ENCODE peak calls at places on chromosomes 6 and 20, in seven cellular contexts. E is OCI-LY7, G is esophagus squamous epithelium, K is heart left ventricle, V is lower lobe of right lung, N is neural progenitor cell, W is pancreas. P is an unnamed sample. For H3K9me3, the result is how much of the 10 kb centered on the place peaks cover.

GRCh38 chr6:40912158-40912946 is 126.7 kb downstream of the UNC5CL start:
- DNase-seq in E (peak), G (no peak), K (peak), V (no peak), N (peak), W (no peak), P (peak)

GRCh38 chr20:32539817-32540675 is 45.1 kb downstream of the NOL4L start:
- DNase-seq in E (peak), G (no peak), K (no peak), V (peak), N (no peak), W (no peak), P (peak)

GRCh38 chr20:20364016-20364746 is 3.7 kb upstream of the INSM1 start:
- DNase-seq in E (no peak), G (no peak), K (no peak), V (no peak), N (peak), W (no peak), P (no peak)

GRCh38 chr6:11631008-11631407 is 93.5 kb downstream of the TMEM170B start:
- DNase-seq in E (no peak), G (no peak), K (no peak), V (no peak), N (no peak), W (no peak), P (no peak)

GRCh38 chr6:83707829-83708545 is 914 bp downstream of the SNAP91 start:
- DNase-seq in E (no peak), G (no peak), K (no peak), V (no peak), N (peak), W (peak), P (no peak)

GRCh38 chr6:54801669-54802068 is 44.9 kb upstream of the FAM83B start:
- DNase-seq in E (no peak), G (no peak), K (no peak), V (no peak), N (no peak), W (no peak), P (no peak)

GRCh38 chr6:157981395-157982296 is at the start of gene SYNJ2:
- DNase-seq in E (no peak), G (peak), K (peak), V (peak), N (peak), W (peak), P (peak)

GRCh38 chr6:160102399-160102798 is 19.2 kb upstream of the SLC22A1 start:
- DNase-seq in E (no peak), G (no peak), K (no peak), V (no peak), N (no peak), W (no peak), P (no peak)

GRCh38 chr6:147154454-147154853 is 49.8 kb upstream of the STXBP5 start:
- DNase-seq in E (no peak), G (no peak), K (no peak), V (no peak), N (no peak), W (no peak), P (no peak)

GRCh38 chr6:119895626-119896025 is 546.1 kb upstream of the MAN1A1 start:
- DNase-seq in E (no peak), G (no peak), K (no peak), V (no peak), N (no peak), W (no peak), P (no peak)

GRCh38 chr6:7454696-7455095 is 65.1 kb downstream of the RIOK1 start:
- DNase-seq in E (no peak), G (no peak), K (no peak), V (no peak), N (no peak), W (no peak), P (no peak)

GRCh38 chr6:99341862-99342455 is 7.5 kb downstream of the FAXC start:
- DNase-seq in E (no peak), G (no peak), K (no peak), V (no peak), N (no peak), W (no peak), P (no peak)

GRCh38 chr6:131096786-131097185 is 33.7 kb upstream of the EPB41L2 start:
- DNase-seq in E (no peak), G (no peak), K (no peak), V (no peak), N (no peak), W (no peak), P (no peak)

GRCh38 chr6:149897015-149897697 is 757 bp downstream of the RAET1E start:
- DNase-seq in E (no peak), G (peak), K (peak), V (peak), N (no peak), W (no peak), P (no peak)

GRCh38 chr20:20085071-20085470 is 32.7 kb downstream of the CFAP61 start:
- DNase-seq in E (no peak), G (no peak), K (peak), V (no peak), N (no peak), W (no peak), P (no peak)

GRCh38 chr6:159969204-159969912 is 476 bp downstream of the IGF2R start:
- DNase-seq in E (peak), G (no peak), K (peak), V (peak), N (peak), W (peak), P (no peak)

GRCh38 chr6:117354671-117355070 is 71.1 kb downstream of the ROS1 start:
- DNase-seq in E (no peak), G (no peak), K (no peak), V (no peak), N (no peak), W (no peak), P (no peak)

GRCh38 chr20:39069976-39070375 is 107.8 kb downstream of the DHX35 start:
- DNase-seq in E (no peak), G (no peak), K (no peak), V (no peak), N (no peak), W (no peak), P (no peak)

GRCh38 chr6:16667509-16667908 is 93.8 kb downstream of the ATXN1 start:
- DNase-seq in E (no peak), G (no peak), K (no peak), V (no peak), N (no peak), W (no peak), P (no peak)

GRCh38 chr6:7137335-7138106 is 29.8 kb downstream of the RREB1 start:
- DNase-seq in E (peak), G (no peak), K (peak), V (no peak), N (peak), W (no peak), P (peak)

GRCh38 chr6:136791296-136792065 is 796 bp downstream of the MAP3K5 start:
- DNase-seq in E (peak), G (no peak), K (peak), V (peak), N (peak), W (peak), P (no peak)

GRCh38 chr6:151430886-151431285 is 21.0 kb downstream of the RMND1 start:
- DNase-seq in E (no peak), G (no peak), K (no peak), V (no peak), N (peak), W (no peak), P (no peak)

GRCh38 chr20:37901667-37902503 is 1.0 kb upstream of the VSTM2L start:
- DNase-seq in E (peak), G (no peak), K (no peak), V (no peak), N (peak), W (no peak), P (peak)

GRCh38 chr6:136553166-136553787 is 3.1 kb upstream of the MAP7 start:
- DNase-seq in E (no peak), G (no peak), K (no peak), V (no peak), N (no peak), W (no peak), P (no peak)

GRCh38 chr6:42140756-42141602 is 1.4 kb downstream of the C6orf132 start:
- DNase-seq in E (no peak), G (no peak), K (no peak), V (no peak), N (no peak), W (no peak), P (no peak)

GRCh38 chr6:39495640-39496039 is 173.1 kb upstream of the KCNK16 start:
- DNase-seq in E (no peak), G (no peak), K (no peak), V (no peak), N (no peak), W (no peak), P (no peak)

GRCh38 chr20:1327827-1328679 is 886 bp downstream of the SDCBP2 start:
- DNase-seq in E (no peak), G (no peak), K (peak), V (no peak), N (no peak), W (no peak), P (peak)

GRCh38 chr6:3751019-3751729 is at the start of gene PXDC1:
- DNase-seq in E (no peak), G (no peak), K (no peak), V (peak), N (peak), W (peak), P (no peak)

GRCh38 chr6:47484616-47485015 is 7.0 kb downstream of the CD2AP start:
- DNase-seq in E (no peak), G (no peak), K (no peak), V (no peak), N (no peak), W (no peak), P (no peak)

GRCh38 chr6:143999406-143999805 is 8.7 kb downstream of the PLAGL1 start:
- DNase-seq in E (no peak), G (no peak), K (no peak), V (no peak), N (no peak), W (no peak), P (no peak)

GRCh38 chr6:111862727-111863126 is 10.5 kb downstream of the FYN start:
- DNase-seq in E (no peak), G (no peak), K (no peak), V (no peak), N (peak), W (no peak), P (no peak)

GRCh38 chr6:163180874-163181541 is 233.5 kb upstream of the QKI start:
- DNase-seq in E (no peak), G (no peak), K (peak), V (peak), N (peak), W (peak), P (no peak)

GRCh38 chr20:45085867-45086266 is 15.1 kb downstream of the KCNS1 start:
- DNase-seq in E (no peak), G (no peak), K (no peak), V (no peak), N (no peak), W (no peak), P (no peak)

GRCh38 chr20:58014628-58015315 is 213.7 kb downstream of the ANKRD60 start:
- DNase-seq in E (no peak), G (no peak), K (peak), V (no peak), N (no peak), W (no peak), P (peak)

GRCh38 chr6:108464506-108465084 is 96.1 kb upstream of the FOXO3 start:
- DNase-seq in E (no peak), G (no peak), K (no peak), V (no peak), N (peak), W (no peak), P (no peak)

GRCh38 chr6:88761237-88762031 is 202.0 kb downstream of the RNGTT start:
- DNase-seq in E (peak), G (no peak), K (no peak), V (no peak), N (peak), W (no peak), P (no peak)

GRCh38 chr20:24781061-24781980 is 167.7 kb upstream of the CST7 start:
- DNase-seq in E (peak), G (no peak), K (no peak), V (peak), N (peak), W (peak), P (peak)

GRCh38 chr6:105607624-105608392 is 204.9 kb upstream of the PREP start:
- DNase-seq in E (no peak), G (no peak), K (no peak), V (no peak), N (no peak), W (no peak), P (no peak)

GRCh38 chr6:105608393-105608705 is 205.5 kb upstream of the PREP start:
- DNase-seq in E (no peak), G (no peak), K (no peak), V (no peak), N (no peak), W (no peak), P (no peak)

GRCh38 chr6:105604593-105604905 is 201.7 kb upstream of the PREP start:
- DNase-seq in E (no peak), G (no peak), K (no peak), V (no peak), N (no peak), W (no peak), P (no peak)

GRCh38 chr6:105608711-105609374 is 206.0 kb upstream of the PREP start:
- DNase-seq in E (no peak), G (no peak), K (no peak), V (peak), N (no peak), W (no peak), P (no peak)

DNA sequence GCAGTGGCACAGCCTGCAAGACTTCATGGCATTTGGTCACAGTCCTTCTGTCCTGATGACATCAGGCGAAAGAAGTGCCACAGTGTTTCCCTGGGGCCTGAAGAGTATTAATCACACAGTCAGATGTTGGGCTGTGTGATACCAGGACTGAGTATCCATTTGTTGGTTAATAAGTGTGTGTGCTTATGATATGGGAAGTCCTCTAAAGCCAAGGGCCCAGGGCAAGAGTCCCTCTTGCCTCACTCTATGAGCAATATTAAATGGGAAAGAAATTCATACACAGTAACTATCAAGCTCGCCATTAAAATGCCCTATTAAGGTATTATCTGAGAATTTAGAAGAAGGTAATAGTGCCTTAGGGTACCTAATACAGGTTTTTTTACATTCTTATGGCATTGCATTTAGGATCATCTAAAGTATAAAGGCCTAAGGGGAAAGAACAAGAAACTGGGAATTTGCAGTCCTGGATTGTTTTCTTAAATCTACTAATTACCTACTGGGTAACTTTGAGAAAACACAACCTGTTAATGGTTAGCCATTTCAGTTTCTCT is 204.1 kb upstream of the PREP start:
- DNase-seq in E (no peak), G (no peak), K (no peak), V (no peak), N (no peak), W (no peak), P (no peak)
- H3K9me3 ChIP-seq in E (under half), G (under half), K (under half), V (under half), N (under half), W (under half), P (under half)

GRCh38 chr6:32835167-32835893 is 3.2 kb downstream of the TAP2 start:
- DNase-seq in E (no peak), G (no peak), K (no peak), V (no peak), N (no peak), W (no peak), P (no peak)
- H3K9me3 ChIP-seq in E (under half), G (under half), K (under half), V (under half), N (under half), W (under half), P (under half)

GRCh38 chr6:134870677-134871498 is 79.0 kb downstream of the ALDH8A1 start:
- DNase-seq in E (peak), G (no peak), K (no peak), V (no peak), N (no peak), W (no peak), P (peak)
- H3K9me3 ChIP-seq in E (under half), G (under half), K (under half), V (under half), N (under half), W (under half), P (under half)

GRCh38 chr6:22279427-22279826 is 17.4 kb downstream of the PRL start:
- DNase-seq in E (no peak), G (no peak), K (no peak), V (no peak), N (no peak), W (no peak), P (no peak)

DNA sequence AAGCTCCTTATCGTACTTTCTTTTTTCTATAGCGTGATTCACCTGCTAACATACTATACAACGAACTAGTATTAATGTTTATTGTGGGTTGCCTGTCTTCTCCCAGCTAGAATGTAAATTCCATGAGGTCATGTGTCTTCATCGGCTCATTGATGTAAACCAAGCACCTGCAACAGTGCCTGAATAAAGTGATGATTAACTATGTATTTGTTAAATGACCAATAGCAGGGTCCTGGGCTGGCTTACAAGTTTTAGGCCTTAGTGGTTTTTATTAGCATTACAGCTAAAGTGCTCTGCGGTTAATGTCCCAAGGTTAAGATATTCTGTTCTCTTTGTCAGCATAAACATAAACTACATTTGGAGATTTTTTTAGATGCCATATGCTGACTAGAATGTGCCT is 15.1 kb downstream of the PRL start:
- DNase-seq in E (no peak), G (no peak), K (no peak), V (no peak), N (no peak), W (no peak), P (no peak)
- H3K9me3 ChIP-seq in E (under half), G (under half), K (under half), V (under half), N (under half), W (under half), P (under half)

GRCh38 chr6:90429713-90430112 is 133.1 kb upstream of the BACH2 start:
- DNase-seq in E (peak), G (no peak), K (no peak), V (no peak), N (peak), W (no peak), P (no peak)

GRCh38 chr6:90434096-90434495 is 137.5 kb upstream of the BACH2 start:
- DNase-seq in E (no peak), G (no peak), K (no peak), V (no peak), N (peak), W (no peak), P (no peak)

GRCh38 chr6:90432937-90433336 is 136.3 kb upstream of the BACH2 start:
- DNase-seq in E (peak), G (no peak), K (no peak), V (no peak), N (no peak), W (no peak), P (no peak)

GRCh38 chr6:90431521-90432407 is 135.1 kb upstream of the BACH2 start:
- DNase-seq in E (no peak), G (no peak), K (no peak), V (no peak), N (no peak), W (no peak), P (no peak)

GRCh38 chr6:90432408-90432775 is 135.7 kb upstream of the BACH2 start:
- DNase-seq in E (no peak), G (no peak), K (no peak), V (no peak), N (no peak), W (no peak), P (no peak)
- H3K9me3 ChIP-seq in E (half or more), G (under half), K (under half), V (under half), N (under half), W (under half), P (under half)

DNA sequence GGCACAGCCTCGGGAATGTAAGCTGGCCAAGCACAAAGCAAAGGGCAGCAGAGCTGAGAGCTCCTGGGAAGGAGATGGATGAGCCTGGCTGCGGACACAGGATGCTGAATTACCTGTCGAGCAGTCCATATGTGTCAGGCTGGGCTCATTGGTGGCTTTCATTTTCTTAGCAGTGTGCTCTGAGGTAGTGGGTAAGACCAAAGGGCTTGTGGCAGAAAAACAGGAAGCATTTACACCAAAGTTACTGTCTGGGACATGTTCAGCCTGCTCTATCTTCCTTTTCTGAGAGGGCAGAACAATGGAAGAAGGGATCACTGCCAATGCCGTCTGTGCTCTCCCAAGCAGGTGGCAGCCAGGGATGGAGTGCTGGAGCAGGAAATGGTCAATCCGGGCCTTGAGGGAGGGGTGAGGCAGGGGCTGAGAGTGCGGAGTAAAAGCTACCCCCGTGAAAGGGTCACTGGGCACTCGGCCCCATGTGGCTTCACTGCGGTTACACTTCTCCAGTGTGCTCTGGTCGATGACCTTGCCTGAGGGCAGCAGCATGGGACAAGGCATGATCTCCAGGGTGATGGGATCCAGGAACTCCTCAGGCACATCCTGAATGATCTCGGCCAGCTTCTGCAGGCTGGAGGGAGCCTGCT is 36.9 kb upstream of the AVP start:
- DNase-seq in E (no peak), G (no peak), K (no peak), V (no peak), N (no peak), W (no peak), P (no peak)
- H3K9me3 ChIP-seq in E (under half), G (under half), K (under half), V (under half), N (under half), W (under half), P (under half)

GRCh38 chr6:168011291-168011690 is 13.8 kb downstream of the KIF25 start:
- DNase-seq in E (no peak), G (no peak), K (no peak), V (no peak), N (no peak), W (no peak), P (no peak)
- H3K9me3 ChIP-seq in E (under half), G (under half), K (under half), V (under half), N (under half), W (under half), P (under half)